ENCODE peak calls at places on chromosomes 5 and 9, in five cellular contexts. One of them, this sample, is unnamed.

GRCh38 chr5:84113246-84114118 is 271.2 kb downstream of the EDIL3 start:
- DNase-seq in spleen: no peak
- DNase-seq in K562: no peak
- DNase-seq in H1: peak; percentile 51
- DNase-seq in endothelial cell of umbilical vein: no peak
- DNase-seq in this sample: no peak

GRCh38 chr9:133939845-133940244 is 52.3 kb downstream of the VAV2 start:
- DNase-seq in spleen: peak; percentile 64
- DNase-seq in K562: no peak
- DNase-seq in H1: no peak
- DNase-seq in endothelial cell of umbilical vein: no peak
- DNase-seq in this sample: no peak

GRCh38 chr5:76785493-76785892 is 33.3 kb upstream of the F2RL1 start:
- DNase-seq in spleen: no peak
- DNase-seq in K562: no peak
- DNase-seq in H1: no peak
- DNase-seq in endothelial cell of umbilical vein: peak; percentile 78
- DNase-seq in this sample: no peak

GRCh38 chr5:150559701-150560100 is 51.8 kb downstream of the NDST1 start:
- DNase-seq in spleen: no peak
- DNase-seq in K562: no peak
- DNase-seq in H1: no peak
- DNase-seq in endothelial cell of umbilical vein: no peak
- DNase-seq in this sample: no peak

GRCh38 chr5:178273041-178273440 is 40.4 kb upstream of the PHYKPL start:
- DNase-seq in spleen: no peak
- DNase-seq in K562: no peak
- DNase-seq in H1: no peak
- DNase-seq in endothelial cell of umbilical vein: no peak
- DNase-seq in this sample: no peak

GRCh38 chr9:124011460-124012301 is at the start of gene LHX2:
- DNase-seq in spleen: peak; percentile 81
- DNase-seq in K562: peak; percentile 56
- DNase-seq in H1: peak; percentile 88
- DNase-seq in endothelial cell of umbilical vein: peak; percentile 46
- DNase-seq in this sample: peak; percentile 60

GRCh38 chr5:98781964-98782363 is 8.5 kb downstream of the RGMB start:
- DNase-seq in spleen: no peak
- DNase-seq in K562: no peak
- DNase-seq in H1: no peak
- DNase-seq in endothelial cell of umbilical vein: no peak
- DNase-seq in this sample: no peak

GRCh38 chr5:172377856-172378255 is 76.5 kb downstream of the SH3PXD2B start:
- DNase-seq in spleen: no peak
- DNase-seq in K562: no peak
- DNase-seq in H1: no peak
- DNase-seq in endothelial cell of umbilical vein: no peak
- DNase-seq in this sample: no peak

GRCh38 chr5:139155333-139155732 is 42.8 kb downstream of the SIL1 start:
- DNase-seq in spleen: no peak
- DNase-seq in K562: no peak
- DNase-seq in H1: no peak
- DNase-seq in endothelial cell of umbilical vein: no peak
- DNase-seq in this sample: no peak

GRCh38 chr9:93620041-93620506 is 43.7 kb downstream of the PHF2 start:
- DNase-seq in spleen: no peak
- DNase-seq in K562: no peak
- DNase-seq in H1: no peak
- DNase-seq in endothelial cell of umbilical vein: no peak
- DNase-seq in this sample: no peak

GRCh38 chr5:96662725-96663513 is 743 bp downstream of the CAST start:
- DNase-seq in spleen: peak; percentile 98
- DNase-seq in K562: peak; percentile 52
- DNase-seq in H1: no peak
- DNase-seq in endothelial cell of umbilical vein: peak; percentile 90
- DNase-seq in this sample: peak; percentile 95

GRCh38 chr9:9299134-9299533 is 1313.7 kb downstream of the PTPRD start:
- DNase-seq in spleen: no peak
- DNase-seq in K562: no peak
- DNase-seq in H1: no peak
- DNase-seq in endothelial cell of umbilical vein: no peak
- DNase-seq in this sample: no peak

GRCh38 chr9:137044502-137045177 is 1.3 kb downstream of the NPDC1 start:
- DNase-seq in spleen: no peak
- DNase-seq in K562: no peak
- DNase-seq in H1: no peak
- DNase-seq in endothelial cell of umbilical vein: peak; percentile 31
- DNase-seq in this sample: no peak

GRCh38 chr9:89716559-89716958 is 111.7 kb downstream of the GADD45G start:
- DNase-seq in spleen: no peak
- DNase-seq in K562: no peak
- DNase-seq in H1: no peak
- DNase-seq in endothelial cell of umbilical vein: no peak
- DNase-seq in this sample: no peak

GRCh38 chr5:74468421-74468820 is 172.1 kb downstream of the ENC1 start:
- DNase-seq in spleen: no peak
- DNase-seq in K562: no peak
- DNase-seq in H1: no peak
- DNase-seq in endothelial cell of umbilical vein: no peak
- DNase-seq in this sample: no peak

GRCh38 chr5:172361566-172362238 is 78.1 kb upstream of the UBTD2 start:
- DNase-seq in spleen: no peak
- DNase-seq in K562: no peak
- DNase-seq in H1: no peak
- DNase-seq in endothelial cell of umbilical vein: peak; percentile 40
- DNase-seq in this sample: peak; percentile 94

GRCh38 chr5:320524-321232 is 836 bp upstream of the AHRR start:
- DNase-seq in spleen: no peak
- DNase-seq in K562: no peak
- DNase-seq in H1: no peak
- DNase-seq in endothelial cell of umbilical vein: no peak
- DNase-seq in this sample: peak; percentile 74

GRCh38 chr5:141680751-141681201 is 1.3 kb downstream of the ARAP3 start:
- DNase-seq in spleen: no peak
- DNase-seq in K562: peak; percentile 43
- DNase-seq in H1: peak; percentile 88
- DNase-seq in endothelial cell of umbilical vein: peak; percentile 98
- DNase-seq in this sample: no peak

GRCh38 chr5:148147415-148147814 is 20.9 kb upstream of the SPINK14 start:
- DNase-seq in spleen: no peak
- DNase-seq in K562: no peak
- DNase-seq in H1: no peak
- DNase-seq in endothelial cell of umbilical vein: no peak
- DNase-seq in this sample: no peak

GRCh38 chr5:143314664-143315063 is 88.8 kb downstream of the NR3C1 start:
- DNase-seq in spleen: no peak
- DNase-seq in K562: no peak
- DNase-seq in H1: no peak
- DNase-seq in endothelial cell of umbilical vein: peak; percentile 69
- DNase-seq in this sample: no peak

GRCh38 chr5:64487283-64487682 is 18.5 kb upstream of the RGS7BP start:
- DNase-seq in spleen: no peak
- DNase-seq in K562: no peak
- DNase-seq in H1: no peak
- DNase-seq in endothelial cell of umbilical vein: no peak
- DNase-seq in this sample: no peak

GRCh38 chr9:7982907-7983306 is 183.3 kb upstream of the DMAC1 start:
- DNase-seq in spleen: no peak
- DNase-seq in K562: no peak
- DNase-seq in H1: no peak
- DNase-seq in endothelial cell of umbilical vein: no peak
- DNase-seq in this sample: no peak

GRCh38 chr5:150082364-150082763 is 4.0 kb downstream of the CSF1R start:
- DNase-seq in spleen: no peak
- DNase-seq in K562: no peak
- DNase-seq in H1: no peak
- DNase-seq in endothelial cell of umbilical vein: no peak
- DNase-seq in this sample: no peak

GRCh38 chr5:57219386-57219785 is 45.5 kb downstream of the GPBP1 start:
- DNase-seq in spleen: no peak
- DNase-seq in K562: no peak
- DNase-seq in H1: no peak
- DNase-seq in endothelial cell of umbilical vein: peak; percentile 48
- DNase-seq in this sample: no peak

GRCh38 chr9:31733166-31733565 is 651.3 kb upstream of the ACO1 start:
- DNase-seq in spleen: no peak
- DNase-seq in K562: no peak
- DNase-seq in H1: no peak
- DNase-seq in endothelial cell of umbilical vein: no peak
- DNase-seq in this sample: no peak

GRCh38 chr5:123879071-123879470 is 367.1 kb downstream of the CSNK1G3 start:
- DNase-seq in spleen: no peak
- DNase-seq in K562: no peak
- DNase-seq in H1: no peak
- DNase-seq in endothelial cell of umbilical vein: no peak
- DNase-seq in this sample: no peak

GRCh38 chr9:14597171-14597799 is 95.9 kb downstream of the ZDHHC21 start:
- DNase-seq in spleen: no peak
- DNase-seq in K562: no peak
- DNase-seq in H1: no peak
- DNase-seq in endothelial cell of umbilical vein: no peak
- DNase-seq in this sample: peak; percentile 52

GRCh38 chr9:14593406-14593805 is 99.8 kb downstream of the ZDHHC21 start:
- DNase-seq in spleen: no peak
- DNase-seq in K562: no peak
- DNase-seq in H1: no peak
- DNase-seq in endothelial cell of umbilical vein: no peak
- DNase-seq in this sample: no peak

GRCh38 chr9:14585730-14586473 is 107.3 kb downstream of the ZDHHC21 start:
- DNase-seq in spleen: no peak
- DNase-seq in K562: no peak
- DNase-seq in H1: no peak
- DNase-seq in endothelial cell of umbilical vein: no peak
- DNase-seq in this sample: no peak

GRCh38 chr9:14591411-14591810 is 101.8 kb downstream of the ZDHHC21 start:
- DNase-seq in spleen: no peak
- DNase-seq in K562: no peak
- DNase-seq in H1: no peak
- DNase-seq in endothelial cell of umbilical vein: no peak
- DNase-seq in this sample: no peak
- TF ChIP-seq POLR2AphosphoS5 in spleen: no peak
- TF ChIP-seq POLR2AphosphoS5 in K562: no peak
- TF ChIP-seq POLR2AphosphoS5 in H1: no peak
- TF ChIP-seq POLR2AphosphoS5 in endothelial cell of umbilical vein: no peak
- TF ChIP-seq POLR2AphosphoS5 in this sample: no peak

GRCh38 chr5:127705120-127705892 is 2.1 kb downstream of the CCDC192 start:
- DNase-seq in spleen: no peak
- DNase-seq in K562: peak; percentile 18
- DNase-seq in H1: no peak
- DNase-seq in endothelial cell of umbilical vein: peak; percentile 41
- DNase-seq in this sample: no peak

GRCh38 chr5:127702913-127703575 is at the start of gene CCDC192:
- DNase-seq in spleen: no peak
- DNase-seq in K562: no peak
- DNase-seq in H1: no peak
- DNase-seq in endothelial cell of umbilical vein: no peak
- DNase-seq in this sample: no peak

GRCh38 chr5:127699416-127699815 is 3.8 kb upstream of the CCDC192 start:
- DNase-seq in spleen: no peak
- DNase-seq in K562: no peak
- DNase-seq in H1: no peak
- DNase-seq in endothelial cell of umbilical vein: no peak
- DNase-seq in this sample: no peak

GRCh38 chr5:127700237-127700766 is 2.9 kb upstream of the CCDC192 start:
- DNase-seq in spleen: no peak
- DNase-seq in K562: no peak
- DNase-seq in H1: no peak
- DNase-seq in endothelial cell of umbilical vein: no peak
- DNase-seq in this sample: no peak

GRCh38 chr5:127702434-127702833 is 757 bp upstream of the CCDC192 start:
- DNase-seq in spleen: no peak
- DNase-seq in K562: no peak
- DNase-seq in H1: no peak
- DNase-seq in endothelial cell of umbilical vein: no peak
- DNase-seq in this sample: no peak
- H3K4me1 ChIP-seq in spleen: no peaks in the 10 kb centered on the region
- H3K4me1 ChIP-seq in K562: no peaks in the 10 kb centered on the region
- H3K4me1 ChIP-seq in H1: no peaks in the 10 kb centered on the region
- H3K4me1 ChIP-seq in endothelial cell of umbilical vein: no peaks in the 10 kb centered on the region
- H3K4me1 ChIP-seq in this sample: peaks cover 9% of the 10 kb centered on the region

DNA sequence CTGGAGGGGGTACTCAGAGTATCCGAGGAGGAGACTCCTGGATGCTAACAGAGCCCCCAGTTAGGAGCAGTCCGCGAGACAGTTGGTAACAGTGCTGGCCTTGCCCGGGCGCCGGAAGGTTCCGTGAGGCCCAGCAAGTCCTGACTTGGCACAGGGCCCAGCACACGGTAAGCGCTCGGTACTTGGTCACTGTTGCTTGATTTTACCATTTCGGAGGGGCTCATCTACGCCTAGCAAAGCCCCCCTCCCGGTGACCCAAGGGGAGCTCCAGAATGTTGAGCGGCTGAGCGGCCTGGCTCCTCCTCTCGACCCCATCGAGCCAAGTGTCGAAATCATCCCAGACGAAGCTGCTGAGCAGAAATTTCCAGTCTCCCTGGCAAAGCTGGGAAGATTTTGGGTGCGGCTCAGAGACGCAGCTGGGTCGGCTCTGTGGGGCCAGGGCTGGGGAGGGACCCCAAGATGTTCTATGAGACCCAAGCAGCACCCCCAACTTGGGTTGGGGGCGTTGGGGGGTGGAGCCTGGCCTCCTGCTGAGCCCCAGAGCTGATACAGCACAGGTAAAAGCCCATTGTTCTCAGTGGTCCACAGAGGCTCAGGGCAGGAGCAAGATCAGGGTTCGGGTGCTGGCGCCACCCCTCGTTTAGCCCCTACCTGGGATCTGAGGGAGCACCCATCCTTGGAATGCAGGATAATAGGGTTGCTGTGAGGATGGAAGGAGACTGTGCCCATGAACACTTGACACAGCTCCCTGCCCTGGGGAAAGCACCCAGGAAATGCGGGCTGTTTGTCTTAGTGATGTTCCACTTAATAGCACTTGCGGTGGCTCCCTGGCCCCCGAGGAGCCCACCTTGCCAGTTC is 137.2 kb downstream of the C9orf50 start:
- DNase-seq in spleen: peak; percentile 84
- DNase-seq in K562: no peak
- DNase-seq in H1: no peak
- DNase-seq in endothelial cell of umbilical vein: peak; percentile 64
- DNase-seq in this sample: peak; percentile 96
- TF ChIP-seq POLR2AphosphoS5 in spleen: peak; percentile 56
- TF ChIP-seq POLR2AphosphoS5 in K562: no peak
- TF ChIP-seq POLR2AphosphoS5 in H1: no peak
- TF ChIP-seq POLR2AphosphoS5 in endothelial cell of umbilical vein: no peak
- TF ChIP-seq POLR2AphosphoS5 in this sample: peak; percentile 65

DNA sequence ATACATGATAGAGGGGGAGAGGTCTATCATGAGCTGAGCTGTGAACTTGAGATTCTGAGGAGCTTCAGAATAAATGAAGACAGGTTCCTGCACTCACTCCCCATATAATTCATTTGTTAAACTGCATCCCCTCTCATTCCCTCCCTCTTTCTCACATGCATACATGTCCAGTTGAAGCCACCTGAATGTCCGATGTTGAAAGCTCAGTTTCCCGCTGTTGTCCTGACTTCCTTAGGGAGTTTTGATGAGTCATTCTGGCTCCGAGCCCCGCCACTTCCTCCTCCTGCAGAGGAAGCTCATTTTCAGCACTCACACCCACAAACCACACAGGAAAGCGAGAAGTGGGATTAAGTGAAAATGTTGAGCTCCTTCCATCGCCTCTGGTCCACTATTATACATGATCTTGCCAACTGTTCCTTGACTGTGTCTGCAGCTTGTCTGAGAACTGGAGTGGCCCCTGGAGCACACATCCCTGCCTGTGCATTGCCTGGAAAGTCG is 121.2 kb downstream of the CEMIP2 start:
- DNase-seq in spleen: peak; percentile 77
- DNase-seq in K562: peak; percentile 49
- DNase-seq in H1: no peak
- DNase-seq in endothelial cell of umbilical vein: peak; percentile 93
- DNase-seq in this sample: peak; percentile 71
- H3K4me1 ChIP-seq in spleen: peaks cover 24% of the 10 kb centered on the region
- H3K4me1 ChIP-seq in K562: peaks cover 7% of the 10 kb centered on the region
- H3K4me1 ChIP-seq in H1: peaks cover 5% of the 10 kb centered on the region
- H3K4me1 ChIP-seq in endothelial cell of umbilical vein: peaks cover 24% of the 10 kb centered on the region
- H3K4me1 ChIP-seq in this sample: peaks cover 11% of the 10 kb centered on the region

This sample was measured in suprapubic skin.